ENCODE peak calls at places on chromosomes 11 and 22, in eight cellular contexts. One of them, this sample, is unnamed.

GRCh38 chr11:28169816-28170215 is 61.6 kb downstream of the METTL15 start:
- DNase-seq in stomach: no peak
- DNase-seq in HuH-7: no peak
- DNase-seq in sigmoid colon: no peak
- DNase-seq in caudate nucleus: no peak
- DNase-seq in PC-9: no peak
- DNase-seq in H54: no peak
- DNase-seq in lower leg skin: no peak
- DNase-seq in this sample: no peak

GRCh38 chr11:5258543-5259262 is 4.1 kb upstream of the HBG2 start:
- DNase-seq in stomach: no peak
- DNase-seq in HuH-7: no peak
- DNase-seq in sigmoid colon: no peak
- DNase-seq in caudate nucleus: no peak
- DNase-seq in PC-9: no peak
- DNase-seq in H54: no peak
- DNase-seq in lower leg skin: no peak
- DNase-seq in this sample: no peak

GRCh38 chr11:103110406-103110805 is 1.2 kb downstream of the DYNC2H1 start:
- DNase-seq in stomach: no peak
- DNase-seq in HuH-7: no peak
- DNase-seq in sigmoid colon: no peak
- DNase-seq in caudate nucleus: no peak
- DNase-seq in PC-9: no peak
- DNase-seq in H54: no peak
- DNase-seq in lower leg skin: no peak
- DNase-seq in this sample: no peak

GRCh38 chr11:93652161-93652597 is 9.3 kb upstream of the CEP295 start:
- DNase-seq in stomach: no peak
- DNase-seq in HuH-7: peak
- DNase-seq in sigmoid colon: no peak
- DNase-seq in caudate nucleus: no peak
- DNase-seq in PC-9: peak
- DNase-seq in H54: no peak
- DNase-seq in lower leg skin: peak
- DNase-seq in this sample: no peak

GRCh38 chr11:27139742-27140141 is 99.1 kb downstream of the BBOX1 start:
- DNase-seq in stomach: no peak
- DNase-seq in HuH-7: no peak
- DNase-seq in sigmoid colon: no peak
- DNase-seq in caudate nucleus: no peak
- DNase-seq in PC-9: no peak
- DNase-seq in H54: no peak
- DNase-seq in lower leg skin: no peak
- DNase-seq in this sample: no peak

GRCh38 chr11:5701184-5701583 is 11.6 kb downstream of the TRIM22 start:
- DNase-seq in stomach: no peak
- DNase-seq in HuH-7: no peak
- DNase-seq in sigmoid colon: no peak
- DNase-seq in caudate nucleus: no peak
- DNase-seq in PC-9: no peak
- DNase-seq in H54: no peak
- DNase-seq in lower leg skin: no peak
- DNase-seq in this sample: no peak

GRCh38 chr11:72012897-72013721 is 14.4 kb downstream of the IL18BP start:
- DNase-seq in stomach: peak
- DNase-seq in HuH-7: no peak
- DNase-seq in sigmoid colon: peak
- DNase-seq in caudate nucleus: peak
- DNase-seq in PC-9: no peak
- DNase-seq in H54: peak
- DNase-seq in lower leg skin: peak
- DNase-seq in this sample: no peak

GRCh38 chr11:33324211-33324985 is 67.2 kb downstream of the HIPK3 start:
- DNase-seq in stomach: no peak
- DNase-seq in HuH-7: no peak
- DNase-seq in sigmoid colon: no peak
- DNase-seq in caudate nucleus: no peak
- DNase-seq in PC-9: no peak
- DNase-seq in H54: no peak
- DNase-seq in lower leg skin: no peak
- DNase-seq in this sample: no peak

GRCh38 chr22:36439481-36440271 is 41.8 kb downstream of the TXN2 start:
- DNase-seq in stomach: no peak
- DNase-seq in HuH-7: no peak
- DNase-seq in sigmoid colon: peak
- DNase-seq in caudate nucleus: no peak
- DNase-seq in PC-9: peak
- DNase-seq in H54: peak
- DNase-seq in lower leg skin: no peak
- DNase-seq in this sample: no peak

GRCh38 chr11:78784321-78785061 is 209.8 kb upstream of the NARS2 start:
- DNase-seq in stomach: no peak
- DNase-seq in HuH-7: no peak
- DNase-seq in sigmoid colon: no peak
- DNase-seq in caudate nucleus: no peak
- DNase-seq in PC-9: no peak
- DNase-seq in H54: peak
- DNase-seq in lower leg skin: no peak
- DNase-seq in this sample: no peak

GRCh38 chr11:94728541-94728940 is 39.6 kb upstream of the AMOTL1 start:
- DNase-seq in stomach: no peak
- DNase-seq in HuH-7: no peak
- DNase-seq in sigmoid colon: no peak
- DNase-seq in caudate nucleus: no peak
- DNase-seq in PC-9: peak
- DNase-seq in H54: no peak
- DNase-seq in lower leg skin: no peak
- DNase-seq in this sample: no peak

GRCh38 chr11:134566311-134566710 is 154.3 kb upstream of the B3GAT1 start:
- DNase-seq in stomach: no peak
- DNase-seq in HuH-7: no peak
- DNase-seq in sigmoid colon: no peak
- DNase-seq in caudate nucleus: no peak
- DNase-seq in PC-9: peak
- DNase-seq in H54: no peak
- DNase-seq in lower leg skin: peak
- DNase-seq in this sample: no peak

GRCh38 chr11:76824980-76825725 is 35.6 kb upstream of the ACER3 start:
- DNase-seq in stomach: no peak
- DNase-seq in HuH-7: no peak
- DNase-seq in sigmoid colon: no peak
- DNase-seq in caudate nucleus: no peak
- DNase-seq in PC-9: peak
- DNase-seq in H54: no peak
- DNase-seq in lower leg skin: no peak
- DNase-seq in this sample: no peak

GRCh38 chr11:128341280-128341679 is 246.1 kb downstream of the ETS1 start:
- DNase-seq in stomach: no peak
- DNase-seq in HuH-7: no peak
- DNase-seq in sigmoid colon: no peak
- DNase-seq in caudate nucleus: no peak
- DNase-seq in PC-9: no peak
- DNase-seq in H54: no peak
- DNase-seq in lower leg skin: no peak
- DNase-seq in this sample: no peak

GRCh38 chr11:104275992-104276391 is 112.0 kb upstream of the PDGFD start:
- DNase-seq in stomach: no peak
- DNase-seq in HuH-7: no peak
- DNase-seq in sigmoid colon: no peak
- DNase-seq in caudate nucleus: no peak
- DNase-seq in PC-9: no peak
- DNase-seq in H54: no peak
- DNase-seq in lower leg skin: no peak
- DNase-seq in this sample: no peak

GRCh38 chr11:68508425-68508824 is 47.9 kb downstream of the PPP6R3 start:
- DNase-seq in stomach: no peak
- DNase-seq in HuH-7: no peak
- DNase-seq in sigmoid colon: no peak
- DNase-seq in caudate nucleus: no peak
- DNase-seq in PC-9: no peak
- DNase-seq in H54: no peak
- DNase-seq in lower leg skin: no peak
- DNase-seq in this sample: no peak

GRCh38 chr11:118305726-118306125 is 1.2 kb downstream of the CD3E start:
- DNase-seq in stomach: no peak
- DNase-seq in HuH-7: no peak
- DNase-seq in sigmoid colon: no peak
- DNase-seq in caudate nucleus: no peak
- DNase-seq in PC-9: no peak
- DNase-seq in H54: no peak
- DNase-seq in lower leg skin: no peak
- DNase-seq in this sample: no peak

GRCh38 chr11:34492806-34493414 is 20.7 kb downstream of the ELF5 start:
- DNase-seq in stomach: peak
- DNase-seq in HuH-7: peak
- DNase-seq in sigmoid colon: no peak
- DNase-seq in caudate nucleus: no peak
- DNase-seq in PC-9: peak
- DNase-seq in H54: peak
- DNase-seq in lower leg skin: peak
- DNase-seq in this sample: no peak

GRCh38 chr11:13338437-13339069 is 61.0 kb downstream of the BMAL1 start:
- DNase-seq in stomach: no peak
- DNase-seq in HuH-7: no peak
- DNase-seq in sigmoid colon: no peak
- DNase-seq in caudate nucleus: no peak
- DNase-seq in PC-9: peak
- DNase-seq in H54: peak
- DNase-seq in lower leg skin: no peak
- DNase-seq in this sample: no peak

GRCh38 chr11:38481391-38481790 is 1883.4 kb upstream of the RAG2 start:
- DNase-seq in stomach: no peak
- DNase-seq in HuH-7: no peak
- DNase-seq in sigmoid colon: no peak
- DNase-seq in caudate nucleus: no peak
- DNase-seq in PC-9: peak
- DNase-seq in H54: no peak
- DNase-seq in lower leg skin: no peak
- DNase-seq in this sample: no peak

GRCh38 chr22:46929689-46930225 is 167.3 kb downstream of the TBC1D22A start:
- DNase-seq in stomach: no peak
- DNase-seq in HuH-7: no peak
- DNase-seq in sigmoid colon: no peak
- DNase-seq in caudate nucleus: no peak
- DNase-seq in PC-9: no peak
- DNase-seq in H54: no peak
- DNase-seq in lower leg skin: no peak
- DNase-seq in this sample: no peak

GRCh38 chr22:30992565-30992964 is 23.5 kb downstream of the TUG1 start:
- DNase-seq in stomach: no peak
- DNase-seq in HuH-7: no peak
- DNase-seq in sigmoid colon: no peak
- DNase-seq in caudate nucleus: no peak
- DNase-seq in PC-9: no peak
- DNase-seq in H54: no peak
- DNase-seq in lower leg skin: no peak
- DNase-seq in this sample: no peak

GRCh38 chr22:45860201-45860600 is 116.8 kb downstream of the WNT7B start:
- DNase-seq in stomach: no peak
- DNase-seq in HuH-7: no peak
- DNase-seq in sigmoid colon: no peak
- DNase-seq in caudate nucleus: no peak
- DNase-seq in PC-9: no peak
- DNase-seq in H54: no peak
- DNase-seq in lower leg skin: no peak
- DNase-seq in this sample: no peak

GRCh38 chr11:9568854-9569587 is 4.4 kb upstream of the WEE1 start:
- DNase-seq in stomach: peak
- DNase-seq in HuH-7: peak
- DNase-seq in sigmoid colon: peak
- DNase-seq in caudate nucleus: no peak
- DNase-seq in PC-9: peak
- DNase-seq in H54: peak
- DNase-seq in lower leg skin: peak
- DNase-seq in this sample: no peak

GRCh38 chr11:123122341-123122740 is 60.4 kb upstream of the HSPA8 start:
- DNase-seq in stomach: no peak
- DNase-seq in HuH-7: peak
- DNase-seq in sigmoid colon: peak
- DNase-seq in caudate nucleus: no peak
- DNase-seq in PC-9: peak
- DNase-seq in H54: no peak
- DNase-seq in lower leg skin: peak
- DNase-seq in this sample: no peak

GRCh38 chr22:46931881-46932280 is 169.4 kb downstream of the TBC1D22A start:
- DNase-seq in stomach: no peak
- DNase-seq in HuH-7: no peak
- DNase-seq in sigmoid colon: no peak
- DNase-seq in caudate nucleus: no peak
- DNase-seq in PC-9: no peak
- DNase-seq in H54: no peak
- DNase-seq in lower leg skin: no peak
- DNase-seq in this sample: no peak

GRCh38 chr11:17770048-17770652 is 35.6 kb downstream of the KCNC1 start:
- DNase-seq in stomach: peak
- DNase-seq in HuH-7: peak
- DNase-seq in sigmoid colon: no peak
- DNase-seq in caudate nucleus: no peak
- DNase-seq in PC-9: no peak
- DNase-seq in H54: no peak
- DNase-seq in lower leg skin: no peak
- DNase-seq in this sample: no peak

GRCh38 chr11:30100514-30100913 is 83.7 kb upstream of the KCNA4 start:
- DNase-seq in stomach: no peak
- DNase-seq in HuH-7: no peak
- DNase-seq in sigmoid colon: no peak
- DNase-seq in caudate nucleus: no peak
- DNase-seq in PC-9: no peak
- DNase-seq in H54: no peak
- DNase-seq in lower leg skin: no peak
- DNase-seq in this sample: no peak

GRCh38 chr22:49693416-49693815 is 134.3 kb downstream of the BRD1 start:
- DNase-seq in stomach: peak
- DNase-seq in HuH-7: no peak
- DNase-seq in sigmoid colon: no peak
- DNase-seq in caudate nucleus: no peak
- DNase-seq in PC-9: no peak
- DNase-seq in H54: no peak
- DNase-seq in lower leg skin: no peak
- DNase-seq in this sample: no peak

GRCh38 chr11:69044111-69045013 is 4.4 kb upstream of the TPCN2 start:
- DNase-seq in stomach: peak
- DNase-seq in HuH-7: peak
- DNase-seq in sigmoid colon: peak
- DNase-seq in caudate nucleus: peak
- DNase-seq in PC-9: peak
- DNase-seq in H54: peak
- DNase-seq in lower leg skin: peak
- DNase-seq in this sample: no peak

This sample was measured in activated B cell treated with CpG ODN at 0.5 μM for 24 hours.